ENCODE peak calls at places on chromosomes 13 and 19, in eight cellular contexts. One of them, this sample, is unnamed.

GRCh38 chr13:29182216-29182615 is 362.1 kb downstream of the MTUS2 start:
- DNase-seq in amniotic stem cell: no peak
- DNase-seq in heart right ventricle: no peak
- DNase-seq in right cardiac atrium: no peak
- DNase-seq in stimulated activated CD4-positive, alpha-beta T cell treated with anti-CD3 and anti-CD28 coated beads, Interleukin-4, amount 100 ng/mL, for 4 hours: no peak
- DNase-seq in cardiac fibroblast: no peak
- DNase-seq in Kasumi-1: no peak
- DNase-seq in breast epithelium: no peak
- DNase-seq in this sample: no peak

GRCh38 chr19:9847087-9847671 is 12.1 kb downstream of the PIN1 start:
- DNase-seq in amniotic stem cell: peak; percentile 86
- DNase-seq in heart right ventricle: no peak
- DNase-seq in right cardiac atrium: peak; percentile 80
- DNase-seq in stimulated activated CD4-positive, alpha-beta T cell treated with anti-CD3 and anti-CD28 coated beads, Interleukin-4, amount 100 ng/mL, for 4 hours: peak; percentile 57
- DNase-seq in cardiac fibroblast: peak; percentile 95
- DNase-seq in Kasumi-1: peak; percentile 54
- DNase-seq in breast epithelium: no peak
- DNase-seq in this sample: peak; percentile 53

GRCh38 chr19:31140717-31141116 is 208.5 kb downstream of the TSHZ3 start:
- DNase-seq in amniotic stem cell: no peak
- DNase-seq in heart right ventricle: no peak
- DNase-seq in right cardiac atrium: no peak
- DNase-seq in stimulated activated CD4-positive, alpha-beta T cell treated with anti-CD3 and anti-CD28 coated beads, Interleukin-4, amount 100 ng/mL, for 4 hours: no peak
- DNase-seq in cardiac fibroblast: peak; percentile 76
- DNase-seq in Kasumi-1: no peak
- DNase-seq in breast epithelium: no peak
- DNase-seq in this sample: peak; percentile 72

GRCh38 chr13:100344544-100344943 is 244.0 kb downstream of the GGACT start:
- DNase-seq in amniotic stem cell: no peak
- DNase-seq in heart right ventricle: no peak
- DNase-seq in right cardiac atrium: no peak
- DNase-seq in stimulated activated CD4-positive, alpha-beta T cell treated with anti-CD3 and anti-CD28 coated beads, Interleukin-4, amount 100 ng/mL, for 4 hours: no peak
- DNase-seq in cardiac fibroblast: no peak
- DNase-seq in Kasumi-1: no peak
- DNase-seq in breast epithelium: no peak
- DNase-seq in this sample: no peak

GRCh38 chr13:88908896-88909535 is 1237.8 kb downstream of the SLITRK5 start:
- DNase-seq in amniotic stem cell: no peak
- DNase-seq in heart right ventricle: no peak
- DNase-seq in right cardiac atrium: peak; percentile 33
- DNase-seq in stimulated activated CD4-positive, alpha-beta T cell treated with anti-CD3 and anti-CD28 coated beads, Interleukin-4, amount 100 ng/mL, for 4 hours: no peak
- DNase-seq in cardiac fibroblast: no peak
- DNase-seq in Kasumi-1: no peak
- DNase-seq in breast epithelium: no peak
- DNase-seq in this sample: no peak

GRCh38 chr13:113178070-113178895 is 19.8 kb downstream of the PROZ start:
- DNase-seq in amniotic stem cell: peak; percentile 87
- DNase-seq in heart right ventricle: no peak
- DNase-seq in right cardiac atrium: no peak
- DNase-seq in stimulated activated CD4-positive, alpha-beta T cell treated with anti-CD3 and anti-CD28 coated beads, Interleukin-4, amount 100 ng/mL, for 4 hours: no peak
- DNase-seq in cardiac fibroblast: peak; percentile 94
- DNase-seq in Kasumi-1: no peak
- DNase-seq in breast epithelium: no peak
- DNase-seq in this sample: peak; percentile 95

GRCh38 chr13:38637576-38637975 is 49.3 kb upstream of the FREM2 start:
- DNase-seq in amniotic stem cell: no peak
- DNase-seq in heart right ventricle: no peak
- DNase-seq in right cardiac atrium: no peak
- DNase-seq in stimulated activated CD4-positive, alpha-beta T cell treated with anti-CD3 and anti-CD28 coated beads, Interleukin-4, amount 100 ng/mL, for 4 hours: no peak
- DNase-seq in cardiac fibroblast: no peak
- DNase-seq in Kasumi-1: no peak
- DNase-seq in breast epithelium: no peak
- DNase-seq in this sample: no peak

GRCh38 chr13:50511877-50512332 is 331.6 kb downstream of the DLEU7 start:
- DNase-seq in amniotic stem cell: no peak
- DNase-seq in heart right ventricle: no peak
- DNase-seq in right cardiac atrium: no peak
- DNase-seq in stimulated activated CD4-positive, alpha-beta T cell treated with anti-CD3 and anti-CD28 coated beads, Interleukin-4, amount 100 ng/mL, for 4 hours: no peak
- DNase-seq in cardiac fibroblast: no peak
- DNase-seq in Kasumi-1: peak; percentile 84
- DNase-seq in breast epithelium: no peak
- DNase-seq in this sample: no peak

GRCh38 chr13:105573134-105573533 is 962.3 kb downstream of the EFNB2 start:
- DNase-seq in amniotic stem cell: no peak
- DNase-seq in heart right ventricle: no peak
- DNase-seq in right cardiac atrium: no peak
- DNase-seq in stimulated activated CD4-positive, alpha-beta T cell treated with anti-CD3 and anti-CD28 coated beads, Interleukin-4, amount 100 ng/mL, for 4 hours: no peak
- DNase-seq in cardiac fibroblast: peak; percentile 28
- DNase-seq in Kasumi-1: no peak
- DNase-seq in breast epithelium: no peak
- DNase-seq in this sample: no peak

GRCh38 chr13:32511482-32511881 is 27.1 kb downstream of the N4BP2L2 start:
- DNase-seq in amniotic stem cell: no peak
- DNase-seq in heart right ventricle: no peak
- DNase-seq in right cardiac atrium: no peak
- DNase-seq in stimulated activated CD4-positive, alpha-beta T cell treated with anti-CD3 and anti-CD28 coated beads, Interleukin-4, amount 100 ng/mL, for 4 hours: no peak
- DNase-seq in cardiac fibroblast: no peak
- DNase-seq in Kasumi-1: no peak
- DNase-seq in breast epithelium: no peak
- DNase-seq in this sample: no peak

GRCh38 chr19:53092723-53093122 is 10.5 kb downstream of the ZNF160 start:
- DNase-seq in amniotic stem cell: no peak
- DNase-seq in heart right ventricle: no peak
- DNase-seq in right cardiac atrium: no peak
- DNase-seq in stimulated activated CD4-positive, alpha-beta T cell treated with anti-CD3 and anti-CD28 coated beads, Interleukin-4, amount 100 ng/mL, for 4 hours: no peak
- DNase-seq in cardiac fibroblast: no peak
- DNase-seq in Kasumi-1: no peak
- DNase-seq in breast epithelium: no peak
- DNase-seq in this sample: no peak

GRCh38 chr13:112053167-112053743 is 13.7 kb upstream of the SOX1 start:
- DNase-seq in amniotic stem cell: no peak
- DNase-seq in heart right ventricle: no peak
- DNase-seq in right cardiac atrium: no peak
- DNase-seq in stimulated activated CD4-positive, alpha-beta T cell treated with anti-CD3 and anti-CD28 coated beads, Interleukin-4, amount 100 ng/mL, for 4 hours: no peak
- DNase-seq in cardiac fibroblast: no peak
- DNase-seq in Kasumi-1: no peak
- DNase-seq in breast epithelium: no peak
- DNase-seq in this sample: no peak

GRCh38 chr13:38418286-38418685 is 68.6 kb downstream of the UFM1 start:
- DNase-seq in amniotic stem cell: no peak
- DNase-seq in heart right ventricle: no peak
- DNase-seq in right cardiac atrium: no peak
- DNase-seq in stimulated activated CD4-positive, alpha-beta T cell treated with anti-CD3 and anti-CD28 coated beads, Interleukin-4, amount 100 ng/mL, for 4 hours: no peak
- DNase-seq in cardiac fibroblast: peak; percentile 34
- DNase-seq in Kasumi-1: no peak
- DNase-seq in breast epithelium: no peak
- DNase-seq in this sample: no peak

GRCh38 chr19:50679177-50680125 is 30.2 kb downstream of the C19orf81 start:
- DNase-seq in amniotic stem cell: no peak
- DNase-seq in heart right ventricle: peak; percentile 80
- DNase-seq in right cardiac atrium: peak; percentile 91
- DNase-seq in stimulated activated CD4-positive, alpha-beta T cell treated with anti-CD3 and anti-CD28 coated beads, Interleukin-4, amount 100 ng/mL, for 4 hours: peak; percentile 68
- DNase-seq in cardiac fibroblast: peak; percentile 71
- DNase-seq in Kasumi-1: no peak
- DNase-seq in breast epithelium: peak; percentile 77
- DNase-seq in this sample: peak; percentile 72

GRCh38 chr13:50357586-50358118 is 342.4 kb downstream of the KCNRG start:
- DNase-seq in amniotic stem cell: peak; percentile 43
- DNase-seq in heart right ventricle: no peak
- DNase-seq in right cardiac atrium: no peak
- DNase-seq in stimulated activated CD4-positive, alpha-beta T cell treated with anti-CD3 and anti-CD28 coated beads, Interleukin-4, amount 100 ng/mL, for 4 hours: no peak
- DNase-seq in cardiac fibroblast: peak; percentile 88
- DNase-seq in Kasumi-1: no peak
- DNase-seq in breast epithelium: peak; percentile 56
- DNase-seq in this sample: no peak

GRCh38 chr19:6740589-6741348 is 1.3 kb downstream of the TRIP10 start:
- DNase-seq in amniotic stem cell: no peak
- DNase-seq in heart right ventricle: peak; percentile 73
- DNase-seq in right cardiac atrium: peak; percentile 91
- DNase-seq in stimulated activated CD4-positive, alpha-beta T cell treated with anti-CD3 and anti-CD28 coated beads, Interleukin-4, amount 100 ng/mL, for 4 hours: no peak
- DNase-seq in cardiac fibroblast: peak; percentile 33
- DNase-seq in Kasumi-1: no peak
- DNase-seq in breast epithelium: no peak
- DNase-seq in this sample: peak; percentile 62

GRCh38 chr13:25171517-25172302 is at the start of gene AMER2:
- DNase-seq in amniotic stem cell: no peak
- DNase-seq in heart right ventricle: peak; percentile 22
- DNase-seq in right cardiac atrium: peak; percentile 69
- DNase-seq in stimulated activated CD4-positive, alpha-beta T cell treated with anti-CD3 and anti-CD28 coated beads, Interleukin-4, amount 100 ng/mL, for 4 hours: no peak
- DNase-seq in cardiac fibroblast: peak; percentile 2
- DNase-seq in Kasumi-1: no peak
- DNase-seq in breast epithelium: no peak
- DNase-seq in this sample: no peak

GRCh38 chr13:20136781-20137703 is 23.8 kb downstream of the GJA3 start:
- DNase-seq in amniotic stem cell: no peak
- DNase-seq in heart right ventricle: peak; percentile 29
- DNase-seq in right cardiac atrium: peak; percentile 59
- DNase-seq in stimulated activated CD4-positive, alpha-beta T cell treated with anti-CD3 and anti-CD28 coated beads, Interleukin-4, amount 100 ng/mL, for 4 hours: no peak
- DNase-seq in cardiac fibroblast: no peak
- DNase-seq in Kasumi-1: no peak
- DNase-seq in breast epithelium: no peak
- DNase-seq in this sample: no peak

GRCh38 chr13:110345266-110345665 is 38.2 kb downstream of the COL4A2 start:
- DNase-seq in amniotic stem cell: no peak
- DNase-seq in heart right ventricle: no peak
- DNase-seq in right cardiac atrium: no peak
- DNase-seq in stimulated activated CD4-positive, alpha-beta T cell treated with anti-CD3 and anti-CD28 coated beads, Interleukin-4, amount 100 ng/mL, for 4 hours: no peak
- DNase-seq in cardiac fibroblast: no peak
- DNase-seq in Kasumi-1: no peak
- DNase-seq in breast epithelium: no peak
- DNase-seq in this sample: no peak

GRCh38 chr19:47210689-47211316 is 20.2 kb downstream of the BBC3 start:
- DNase-seq in amniotic stem cell: peak; percentile 62
- DNase-seq in heart right ventricle: peak; percentile 35
- DNase-seq in right cardiac atrium: no peak
- DNase-seq in stimulated activated CD4-positive, alpha-beta T cell treated with anti-CD3 and anti-CD28 coated beads, Interleukin-4, amount 100 ng/mL, for 4 hours: peak; percentile 69
- DNase-seq in cardiac fibroblast: peak; percentile 89
- DNase-seq in Kasumi-1: peak; percentile 85
- DNase-seq in breast epithelium: peak; percentile 71
- DNase-seq in this sample: peak; percentile 79

GRCh38 chr13:27151798-27152599 is 19.6 kb downstream of the USP12 start:
- DNase-seq in amniotic stem cell: no peak
- DNase-seq in heart right ventricle: no peak
- DNase-seq in right cardiac atrium: no peak
- DNase-seq in stimulated activated CD4-positive, alpha-beta T cell treated with anti-CD3 and anti-CD28 coated beads, Interleukin-4, amount 100 ng/mL, for 4 hours: no peak
- DNase-seq in cardiac fibroblast: no peak
- DNase-seq in Kasumi-1: no peak
- DNase-seq in breast epithelium: no peak
- DNase-seq in this sample: no peak

GRCh38 chr19:55642153-55643002 is 1.1 kb upstream of the ZNF581 start:
- DNase-seq in amniotic stem cell: no peak
- DNase-seq in heart right ventricle: peak; percentile 35
- DNase-seq in right cardiac atrium: peak; percentile 79
- DNase-seq in stimulated activated CD4-positive, alpha-beta T cell treated with anti-CD3 and anti-CD28 coated beads, Interleukin-4, amount 100 ng/mL, for 4 hours: peak; percentile 23
- DNase-seq in cardiac fibroblast: peak; percentile 36
- DNase-seq in Kasumi-1: no peak
- DNase-seq in breast epithelium: no peak
- DNase-seq in this sample: no peak

GRCh38 chr19:1132625-1133383 is 29.0 kb downstream of the GPX4 start:
- DNase-seq in amniotic stem cell: no peak
- DNase-seq in heart right ventricle: no peak
- DNase-seq in right cardiac atrium: peak; percentile 71
- DNase-seq in stimulated activated CD4-positive, alpha-beta T cell treated with anti-CD3 and anti-CD28 coated beads, Interleukin-4, amount 100 ng/mL, for 4 hours: no peak
- DNase-seq in cardiac fibroblast: no peak
- DNase-seq in Kasumi-1: no peak
- DNase-seq in breast epithelium: no peak
- DNase-seq in this sample: no peak

GRCh38 chr19:2184422-2185012 is 20.8 kb downstream of the DOT1L start:
- DNase-seq in amniotic stem cell: no peak
- DNase-seq in heart right ventricle: no peak
- DNase-seq in right cardiac atrium: no peak
- DNase-seq in stimulated activated CD4-positive, alpha-beta T cell treated with anti-CD3 and anti-CD28 coated beads, Interleukin-4, amount 100 ng/mL, for 4 hours: no peak
- DNase-seq in cardiac fibroblast: no peak
- DNase-seq in Kasumi-1: no peak
- DNase-seq in breast epithelium: no peak
- DNase-seq in this sample: no peak

GRCh38 chr19:8357007-8357521 is 6.9 kb upstream of the ANGPTL4 start:
- DNase-seq in amniotic stem cell: no peak
- DNase-seq in heart right ventricle: no peak
- DNase-seq in right cardiac atrium: no peak
- DNase-seq in stimulated activated CD4-positive, alpha-beta T cell treated with anti-CD3 and anti-CD28 coated beads, Interleukin-4, amount 100 ng/mL, for 4 hours: no peak
- DNase-seq in cardiac fibroblast: peak; percentile 52
- DNase-seq in Kasumi-1: no peak
- DNase-seq in breast epithelium: no peak
- DNase-seq in this sample: no peak

This sample was measured in SJSA1.